ENCODE peak calls at places on chromosomes 2 and 18, in nine cellular contexts. N, P, Q, D, G, K, V, Y and C are unnamed samples.
A peak's percentile ranks its signal among the peaks of the same experiment; 100 is the strongest.

GRCh38 chr18:2932247-2933181 is 80.4 kb downstream of the LPIN2 start:
- DNase-seq in D (peak; percentile 70), N (no peak), P (no peak), V (peak; percentile 34), K (no peak), G (peak; percentile 59), Q (no peak), Y (peak; percentile 42), C (no peak)

GRCh38 chr2:219285894-219286425 is 6.8 kb downstream of the DNAJB2 start:
- DNase-seq in D (peak; percentile 57), P (no peak), Y (peak; percentile 66), Q (no peak), V (no peak), G (peak; percentile 24), K (no peak), N (no peak), C (no peak)

GRCh38 chr2:128425731-128426620 is 107.3 kb upstream of the HS6ST1 start:
- DNase-seq in P (no peak), D (peak; percentile 21), N (no peak), G (no peak), Y (no peak), K (no peak), V (no peak), Q (peak; percentile 42), C (no peak)

GRCh38 chr2:240235149-240235803 is 94.8 kb upstream of the OTOS start:
- DNase-seq in V (no peak), P (no peak), G (no peak), D (no peak), Q (peak; percentile 48), Y (no peak), K (no peak), N (peak; percentile 12), C (no peak)

GRCh38 chr2:38554973-38555595 is 47.6 kb downstream of the HNRNPLL start:
- DNase-seq in P (no peak), N (no peak), D (peak; percentile 33), Y (no peak), G (no peak), K (no peak), V (no peak), Q (no peak), C (no peak)

GRCh38 chr2:195531754-195532153 is 125.3 kb upstream of the SLC39A10 start:
- DNase-seq in G (no peak), K (no peak), P (no peak), Y (no peak), N (no peak), Q (no peak), V (no peak), D (peak; percentile 32), C (no peak)

GRCh38 chr2:14557921-14558320 is 74.6 kb upstream of the LRATD1 start:
- DNase-seq in P (no peak), V (no peak), N (no peak), Q (no peak), Y (no peak), K (no peak), G (no peak), D (no peak), C (no peak)

GRCh38 chr2:168821577-168821976 is 19.1 kb downstream of the NOSTRIN start:
- DNase-seq in Y (no peak), D (no peak), Q (no peak), N (no peak), P (no peak), K (no peak), G (no peak), V (no peak), C (no peak)

GRCh38 chr18:57969824-57970223 is 74.2 kb upstream of the NEDD4L start:
- DNase-seq in V (no peak), K (no peak), P (no peak), D (no peak), N (no peak), G (no peak), Y (no peak), Q (no peak), C (no peak)

GRCh38 chr2:22560021-22560420 is 825.0 kb upstream of the KLHL29 start:
- DNase-seq in N (no peak), P (no peak), V (no peak), Q (no peak), G (no peak), Y (no peak), D (no peak), K (no peak), C (no peak)

GRCh38 chr2:22554453-22554852 is 830.5 kb upstream of the KLHL29 start:
- DNase-seq in N (no peak), P (no peak), D (no peak), V (no peak), G (no peak), Q (no peak), Y (no peak), K (no peak), C (no peak)
- H3K27ac ChIP-seq in N (no peak overlapping the region), P (no peak overlapping the region), D (no peak overlapping the region), V (no peak overlapping the region), G (no peak overlapping the region), Q (no peak overlapping the region), Y (no peak overlapping the region), K (no peak overlapping the region), C (no peak overlapping the region)

DNA sequence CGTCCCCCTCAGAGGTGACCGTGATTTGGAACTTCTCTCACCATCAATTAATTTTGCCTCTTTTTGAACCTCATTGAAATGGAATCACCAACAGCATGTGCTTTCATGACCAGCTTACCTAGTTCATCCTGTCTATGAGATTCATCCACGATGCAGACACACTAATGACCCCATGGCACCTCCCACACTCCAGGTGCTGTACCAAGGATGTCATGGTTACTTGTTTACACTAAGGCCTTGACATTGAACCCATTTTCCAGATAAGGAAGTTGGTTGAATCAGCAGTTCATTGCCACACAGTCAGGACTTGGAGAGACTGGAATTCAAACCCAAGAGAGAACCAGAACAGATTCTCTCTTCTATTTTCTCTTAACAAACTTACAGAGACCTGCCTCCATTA is 139.0 kb downstream of the ZFP36L2 start:
- DNase-seq in G (no peak), V (no peak), K (no peak), D (no peak), Y (no peak), N (no peak), P (no peak), Q (no peak), C (no peak)
- H3K4me1 ChIP-seq in G (no peaks in the 10 kb centered on the region), V (no peaks in the 10 kb centered on the region), K (no peaks in the 10 kb centered on the region), D (peaks cover 53% of the 10 kb centered on the region), Y (peaks cover 8% of the 10 kb centered on the region), N (peaks cover 55% of the 10 kb centered on the region), P (no peaks in the 10 kb centered on the region), Q (peaks cover 35% of the 10 kb centered on the region), C (no peaks in the 10 kb centered on the region)

DNA sequence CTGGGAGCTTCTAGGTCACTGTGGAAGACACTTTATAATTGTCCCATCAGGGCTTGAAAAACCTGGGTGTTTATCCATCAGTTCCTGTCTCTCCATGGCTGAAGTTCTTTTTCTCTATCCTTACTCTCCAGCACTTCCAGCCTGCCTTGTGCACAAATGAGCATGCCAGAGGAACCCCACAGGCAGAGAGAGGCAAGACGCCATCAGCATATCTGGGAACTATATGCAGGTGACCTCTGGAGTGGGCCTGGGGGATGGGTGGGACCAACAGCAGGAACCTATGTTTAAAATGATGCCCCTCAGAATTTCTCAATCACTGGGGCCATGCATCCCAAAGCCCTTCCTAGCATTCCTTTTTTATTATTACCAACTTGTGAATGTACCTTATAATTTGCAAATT is 156.2 kb upstream of the PARD3B start:
- DNase-seq in K (no peak), G (no peak), Y (no peak), P (no peak), V (no peak), D (no peak), Q (no peak), N (no peak), C (no peak)
- H3K9me3 ChIP-seq in K (no peaks in the 10 kb centered on the region), G (no peaks in the 10 kb centered on the region), Y (no peaks in the 10 kb centered on the region), P (no peaks in the 10 kb centered on the region), V (no peaks in the 10 kb centered on the region), D (no peaks in the 10 kb centered on the region), Q (no peaks in the 10 kb centered on the region), N (peaks cover 6% of the 10 kb centered on the region), C (no peaks in the 10 kb centered on the region)

GRCh38 chr2:20439503-20439902 is 7.4 kb upstream of the RHOB start:
- DNase-seq in G (no peak), D (no peak), P (no peak), N (no peak), K (peak; percentile 59), Q (no peak), V (no peak), Y (no peak), C (no peak)
- H3K27ac ChIP-seq in G (no peak overlapping the region), D (no peak overlapping the region), P (no peak overlapping the region), N (peak overlapping the region; percentile 5), K (peak overlapping the region; percentile 75), Q (no peak overlapping the region), V (no peak overlapping the region), Y (peak overlapping the region; percentile 67), C (no peak overlapping the region)

DNA sequence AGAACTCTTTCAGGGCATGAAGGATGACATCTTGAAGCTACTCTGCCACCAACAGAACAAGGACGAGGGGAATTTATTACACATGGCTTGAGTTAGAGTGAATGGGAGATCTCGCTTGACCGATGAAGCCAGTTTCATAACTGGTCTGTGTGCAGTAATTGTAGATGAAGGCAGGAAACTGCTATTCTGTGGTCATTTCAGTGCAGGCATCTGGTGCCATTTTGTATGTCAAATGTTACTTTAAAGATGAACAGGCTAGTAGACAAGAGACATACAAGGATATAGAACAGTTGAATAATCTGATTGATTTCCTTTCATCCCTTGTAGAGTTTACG is 20.6 kb downstream of the GREB1 start:
- DNase-seq in D (no peak), P (no peak), V (no peak), K (no peak), Q (no peak), Y (no peak), N (no peak), G (no peak), C (no peak)
- H3K4me1 ChIP-seq in D (no peaks in the 10 kb centered on the region), P (no peaks in the 10 kb centered on the region), V (no peaks in the 10 kb centered on the region), K (no peaks in the 10 kb centered on the region), Q (no peaks in the 10 kb centered on the region), Y (peaks cover 8% of the 10 kb centered on the region), N (peaks cover 36% of the 10 kb centered on the region), G (no peaks in the 10 kb centered on the region), C (no peaks in the 10 kb centered on the region)

DNA sequence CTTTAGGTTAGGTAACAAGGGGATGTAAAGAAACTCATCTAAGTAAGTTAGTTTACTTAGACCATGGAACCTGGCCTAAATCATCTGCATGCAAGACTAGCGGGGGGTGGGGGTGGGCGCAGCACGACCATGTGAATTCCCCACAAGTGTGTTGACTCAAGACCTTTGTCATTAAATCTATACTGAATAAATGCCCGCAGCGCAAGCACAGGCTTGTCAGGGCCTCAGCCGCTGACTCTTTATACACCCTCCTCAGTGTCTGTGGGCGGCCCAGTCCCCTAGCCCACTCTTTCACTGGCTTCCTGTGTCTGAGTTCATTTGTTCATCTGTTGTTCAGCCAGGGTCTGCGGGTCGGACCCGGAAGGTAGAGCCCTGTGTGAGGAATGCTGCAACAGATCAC is 17.8 kb downstream of the MAP3K2 start:
- DNase-seq in Q (no peak), G (no peak), V (no peak), P (no peak), N (no peak), D (no peak), Y (no peak), K (no peak), C (no peak)
- H3K9me3 ChIP-seq in Q (peaks cover 6% of the 10 kb centered on the region), G (no peaks in the 10 kb centered on the region), V (no peaks in the 10 kb centered on the region), P (peaks cover 4% of the 10 kb centered on the region), N (peaks cover 32% of the 10 kb centered on the region), D (no peaks in the 10 kb centered on the region), Y (no peaks in the 10 kb centered on the region), K (no peaks in the 10 kb centered on the region), C (no peaks in the 10 kb centered on the region)